ENCODE peak calls at places on chromosomes 12 and 14, in six cellular contexts. A is neuronal stem cell, D is mesenchymal stem cell, V is IMR-90, H is trophoblast cell, G is H1. Y is an unnamed sample.

GRCh38 chr14:99522457-99522891 is 41.3 kb downstream of the CCNK start:
- DNase-seq in A (no peak), D (peak), V (peak), H (no peak), G (no peak), Y (no peak)

GRCh38 chr12:123041811-123042655 is 61.6 kb downstream of the ARL6IP4 start:
- DNase-seq in A (no peak), D (peak), V (peak), H (no peak), G (no peak), Y (no peak)

GRCh38 chr12:53324779-53325538 is 3.5 kb upstream of the AAAS start:
- DNase-seq in A (peak), D (peak), V (peak), H (peak), G (peak), Y (peak)

GRCh38 chr14:61101803-61102548 is 120.9 kb downstream of the SLC38A6 start:
- DNase-seq in A (no peak), D (peak), V (peak), H (no peak), G (peak), Y (peak)

GRCh38 chr14:22535126-22535525 is 53.9 kb downstream of the DAD1 start:
- DNase-seq in A (no peak), D (no peak), V (no peak), H (no peak), G (no peak), Y (no peak)

GRCh38 chr14:88189040-88189839 is 133.8 kb downstream of the KCNK10 start:
- DNase-seq in A (peak), D (peak), V (peak), H (peak), G (peak), Y (peak)

GRCh38 chr14:90850487-90850886 is 34.3 kb upstream of the TTC7B start:
- DNase-seq in A (no peak), D (peak), V (peak), H (peak), G (peak), Y (peak)

GRCh38 chr12:69052613-69053408 is 119.8 kb upstream of the CPM start:
- DNase-seq in A (no peak), D (peak), V (peak), H (peak), G (no peak), Y (peak)

GRCh38 chr14:61574514-61574807 is 120.9 kb upstream of the HIF1A start:
- DNase-seq in A (no peak), D (no peak), V (no peak), H (no peak), G (no peak), Y (no peak)

GRCh38 chr14:102544034-102544744 is 34.6 kb upstream of the ANKRD9 start:
- DNase-seq in A (no peak), D (no peak), V (no peak), H (peak), G (peak), Y (peak)

GRCh38 chr12:87280356-87280755 is 748.8 kb downstream of the C12orf50 start:
- DNase-seq in A (no peak), D (no peak), V (no peak), H (no peak), G (no peak), Y (no peak)

GRCh38 chr12:80710727-80711066 is 3.3 kb downstream of the MYF6 start:
- DNase-seq in A (no peak), D (no peak), V (no peak), H (no peak), G (no peak), Y (no peak)

GRCh38 chr12:109767991-109768900 is 54.6 kb downstream of the FAM222A start:
- DNase-seq in A (no peak), D (no peak), V (no peak), H (no peak), G (peak), Y (peak)

GRCh38 chr12:45981075-45981837 is 9.1 kb downstream of the SCAF11 start:
- DNase-seq in A (no peak), D (no peak), V (no peak), H (no peak), G (no peak), Y (no peak)

GRCh38 chr12:97456792-97457191 is 5.8 kb upstream of the RMST start:
- DNase-seq in A (no peak), D (no peak), V (no peak), H (no peak), G (no peak), Y (no peak)

GRCh38 chr12:97446895-97447294 is 15.7 kb upstream of the RMST start:
- DNase-seq in A (no peak), D (no peak), V (no peak), H (no peak), G (no peak), Y (no peak)

GRCh38 chr12:97452230-97452629 is 10.4 kb upstream of the RMST start:
- DNase-seq in A (no peak), D (no peak), V (no peak), H (no peak), G (no peak), Y (no peak)

DNA sequence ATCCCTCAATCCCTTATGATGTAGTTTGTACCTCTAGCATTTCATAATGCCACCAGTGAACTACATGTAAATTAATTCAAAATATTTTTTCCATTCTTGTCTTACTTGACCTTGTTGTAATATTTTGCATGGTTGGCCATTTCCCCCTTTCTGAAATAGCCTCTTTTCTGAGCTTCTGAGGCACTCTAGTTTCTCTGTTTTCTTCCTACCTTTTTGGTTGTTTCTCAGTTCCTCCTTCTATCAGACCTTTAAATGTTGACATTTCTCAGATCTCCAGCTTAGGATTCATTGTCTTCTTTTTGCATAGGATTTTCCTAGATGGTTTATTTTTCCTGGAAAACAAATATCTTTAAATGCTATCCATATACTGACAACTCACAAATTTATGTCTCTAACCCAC is 9.8 kb upstream of the RMST start:
- DNase-seq in A (no peak), D (no peak), V (no peak), H (no peak), G (no peak), Y (no peak)
- H2AFZ ChIP-seq in A (no peak), D (no peak), V (no peak), H (no peak), G (no peak), Y (no peak)

DNA sequence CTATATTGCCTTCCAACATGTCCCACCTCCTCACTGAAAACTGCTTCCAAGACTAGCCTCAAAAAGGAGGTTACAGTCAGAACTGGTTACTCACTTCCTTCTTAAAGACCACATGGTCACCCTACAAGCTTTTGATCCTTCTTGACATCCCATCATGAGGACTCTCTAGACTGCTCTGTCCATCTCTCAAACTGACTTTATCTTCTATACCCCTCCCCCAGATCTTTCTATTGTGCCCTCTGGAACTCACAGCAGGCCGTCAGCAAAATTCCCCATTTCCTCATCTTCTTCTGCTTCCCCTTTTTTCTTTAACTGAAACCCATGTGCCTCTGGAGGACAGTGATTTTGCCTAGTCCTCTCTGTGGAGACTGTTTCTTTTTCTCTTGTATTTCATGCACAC is 18.1 kb upstream of the IGF1 start:
- DNase-seq in A (no peak), D (no peak), V (no peak), H (no peak), G (no peak), Y (no peak)
- H3K14ac ChIP-seq in A (no peak), D (no peak), V (no peak), H (no peak), G (no peak), Y (no peak)

GRCh38 chr14:52266179-52266578 is 1.3 kb upstream of the PTGDR start:
- DNase-seq in A (no peak), D (no peak), V (peak), H (no peak), G (no peak), Y (no peak)
- H2AFZ ChIP-seq in A (no peak), D (no peak), V (no peak), H (no peak), G (no peak), Y (no peak)

DNA sequence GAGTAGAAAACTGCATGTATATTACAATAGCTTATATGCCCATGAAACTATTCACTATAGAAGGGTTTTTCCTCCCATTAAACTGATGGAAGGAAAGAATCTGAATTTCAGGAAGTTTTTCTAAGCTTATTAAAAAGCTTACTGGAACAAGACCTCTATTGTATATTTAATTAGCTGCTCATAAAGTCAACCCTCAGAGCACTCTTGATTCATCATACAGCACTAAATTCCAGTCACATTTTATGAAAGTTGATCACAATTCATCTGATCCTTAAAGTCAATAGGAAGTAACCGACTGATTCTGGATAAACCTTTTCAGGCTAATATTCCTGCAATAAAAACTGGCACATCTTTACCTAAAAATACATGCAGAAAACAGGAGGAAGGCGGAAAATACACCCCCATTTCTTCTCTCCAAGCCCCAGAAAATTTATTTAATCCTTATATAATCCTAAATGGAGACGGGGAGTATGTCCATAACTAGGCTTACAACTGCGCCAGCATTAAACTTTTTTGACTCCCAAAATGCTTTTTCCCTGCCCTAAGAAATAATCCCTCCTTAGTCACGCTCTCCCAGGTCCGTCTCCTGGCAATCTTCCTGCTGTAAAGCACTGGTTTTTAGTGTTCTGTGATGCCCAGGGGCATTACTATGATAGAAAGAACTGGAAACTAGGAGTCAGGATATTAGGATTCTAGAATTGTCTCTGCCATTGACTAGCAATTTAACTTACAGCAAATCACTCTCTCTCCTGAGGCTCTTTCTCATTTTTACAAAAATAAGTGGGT is 35.2 kb downstream of the DICER1 start:
- DNase-seq in A (no peak), D (no peak), V (no peak), H (no peak), G (no peak), Y (no peak)
- H3K14ac ChIP-seq in A (no peak), D (no peak), V (no peak), H (no peak), G (no peak), Y (no peak)

DNA sequence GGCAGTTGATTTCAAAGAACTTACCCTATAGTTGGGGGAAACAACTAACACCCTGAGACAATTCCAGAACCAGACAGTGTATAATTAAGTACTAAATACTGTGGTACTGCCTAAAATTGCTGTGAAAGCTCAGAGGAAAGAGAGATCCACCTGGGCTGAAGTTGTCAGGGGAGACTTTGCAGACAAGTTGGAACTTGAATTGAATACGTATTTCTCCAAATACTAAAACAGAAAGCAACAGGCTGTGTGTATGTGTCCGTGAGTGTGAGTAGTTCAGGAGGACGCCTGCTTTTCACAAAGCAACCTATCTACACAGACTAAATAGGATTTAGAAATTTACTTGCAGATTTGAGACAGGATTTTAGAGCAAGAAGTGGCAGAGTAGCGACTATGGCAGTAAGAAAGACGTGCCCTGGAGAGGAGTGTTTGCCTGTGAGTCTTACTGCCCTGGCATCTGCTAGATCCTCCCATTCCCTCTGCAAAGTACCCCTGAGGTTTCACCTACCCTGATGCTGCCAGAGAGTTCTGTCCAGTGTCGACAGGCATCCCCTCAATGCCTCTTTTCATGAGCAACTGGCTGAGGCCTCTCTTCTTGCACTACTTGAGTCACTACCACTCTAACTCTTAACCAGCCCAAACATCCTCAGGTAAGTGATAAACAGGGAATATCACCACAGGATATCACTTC is 37.4 kb upstream of the BMP4 start:
- DNase-seq in A (no peak), D (no peak), V (no peak), H (no peak), G (no peak), Y (no peak)
- H2AFZ ChIP-seq in A (peak), D (no peak), V (no peak), H (no peak), G (peak), Y (no peak)

DNA sequence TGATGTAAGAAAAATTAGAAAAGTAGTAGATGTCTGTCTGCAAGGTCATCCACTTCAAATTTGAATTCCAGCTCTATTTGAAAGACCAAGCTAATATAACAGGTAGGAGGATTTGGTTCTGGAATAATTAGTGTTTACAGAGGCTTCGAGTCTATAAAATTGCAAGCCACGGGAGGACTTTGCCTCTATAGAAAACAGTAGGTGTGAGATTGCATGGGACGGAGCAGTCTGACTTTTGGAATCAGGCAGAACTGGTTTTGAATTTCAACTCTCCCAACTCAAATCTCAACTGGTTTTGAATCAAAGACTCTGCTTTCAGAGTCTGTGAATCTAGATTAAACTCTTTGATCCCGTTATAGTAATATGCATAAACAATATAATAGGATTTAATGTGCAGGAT is 82.4 kb downstream of the PIK3C2G start:
- DNase-seq in A (no peak), D (no peak), V (no peak), H (no peak), G (no peak), Y (no peak)
- H3K14ac ChIP-seq in A (no peak), D (no peak), V (no peak), H (no peak), G (no peak), Y (no peak)

GRCh38 chr14:97781961-97782360 is 984.8 kb downstream of the VRK1 start:
- DNase-seq in A (no peak), D (no peak), V (no peak), H (peak), G (no peak), Y (no peak)

GRCh38 chr14:97785495-97785894 is 988.3 kb downstream of the VRK1 start:
- DNase-seq in A (no peak), D (no peak), V (no peak), H (no peak), G (no peak), Y (no peak)

GRCh38 chr14:97780804-97781203 is 983.6 kb downstream of the VRK1 start:
- DNase-seq in A (no peak), D (no peak), V (no peak), H (no peak), G (no peak), Y (no peak)

GRCh38 chr14:97779140-97779539 is 982.0 kb downstream of the VRK1 start:
- DNase-seq in A (no peak), D (no peak), V (no peak), H (no peak), G (no peak), Y (no peak)

DNA sequence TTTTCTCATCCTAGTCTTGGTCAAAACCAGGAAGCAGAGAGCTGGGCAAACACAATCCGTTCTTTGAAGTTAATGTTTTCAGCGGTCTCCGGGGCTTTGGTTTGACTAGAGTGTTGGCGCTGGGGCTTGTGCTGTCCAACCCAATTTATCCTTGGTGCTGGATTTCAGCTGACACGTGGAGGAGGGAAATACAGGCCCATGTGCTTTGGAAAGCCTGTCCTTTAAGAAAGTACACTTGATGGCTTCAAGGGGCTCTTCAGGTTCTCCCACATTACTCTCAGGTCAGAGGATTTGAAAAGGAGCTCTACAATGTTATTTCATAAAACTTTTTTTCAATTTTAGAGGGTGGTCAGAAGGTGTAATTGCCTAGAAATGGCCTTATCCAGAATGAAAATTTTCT is 985.8 kb downstream of the VRK1 start:
- DNase-seq in A (no peak), D (no peak), V (no peak), H (no peak), G (no peak), Y (no peak)
- H2AFZ ChIP-seq in A (no peak), D (no peak), V (no peak), H (no peak), G (peak), Y (no peak)

GRCh38 chr12:75656650-75657049 is 145.2 kb upstream of the KRR1 start:
- DNase-seq in A (no peak), D (peak), V (peak), H (peak), G (no peak), Y (no peak)
- H3K14ac ChIP-seq in A (no peak), D (no peak), V (peak), H (no peak), G (no peak), Y (no peak)

GRCh38 chr12:85949253-85949652 is 75.2 kb downstream of the NTS start:
- DNase-seq in A (no peak), D (no peak), V (no peak), H (no peak), G (no peak), Y (peak)

GRCh38 chr12:85951823-85952222 is 77.7 kb downstream of the NTS start:
- DNase-seq in A (no peak), D (peak), V (peak), H (no peak), G (no peak), Y (no peak)

DNA sequence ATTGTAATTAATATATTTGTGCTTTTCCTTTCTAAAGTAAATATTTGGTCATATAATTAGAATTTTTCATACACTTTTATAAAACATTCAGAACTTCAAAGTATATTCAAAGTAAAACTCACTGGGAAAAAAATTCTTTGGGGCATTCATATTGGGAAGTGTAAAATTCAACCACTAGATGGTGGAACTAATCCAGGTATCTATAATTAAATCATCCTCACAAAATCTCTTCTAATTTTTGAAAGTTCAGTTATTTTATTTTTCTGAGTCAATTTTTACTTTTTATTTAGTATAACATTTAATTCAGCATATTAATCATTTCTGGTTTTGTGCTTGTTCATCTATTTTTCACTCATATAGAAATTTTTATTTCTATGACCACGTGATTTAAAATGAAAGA is 81.0 kb downstream of the NTS start:
- DNase-seq in A (no peak), D (peak), V (no peak), H (no peak), G (no peak), Y (no peak)
- H2AFZ ChIP-seq in A (no peak), D (no peak), V (no peak), H (no peak), G (no peak), Y (no peak)

Y was measured in H9.